ENCODE peak calls at places on chromosomes 5 and 9, in four cellular contexts. K is breast epithelium; F is psoas muscle; W is CD8-positive, alpha-beta T cell. T is an unnamed sample.

GRCh38 chr5:19401032-19401431 is 587.0 kb downstream of the CDH18 start:
- DNase-seq in K (no peak), F (no peak), W (no peak), T (no peak)

GRCh38 chr5:38639377-38640011 is 83.0 kb upstream of the LIFR start:
- DNase-seq in K (no peak), W (no peak), F (no peak), T (no peak)

GRCh38 chr9:134393582-134394280 is 67.5 kb downstream of the RXRA start:
- DNase-seq in F (no peak), W (peak; percentile 49), K (no peak), T (no peak)

GRCh38 chr5:33772276-33772990 is 119.4 kb downstream of the ADAMTS12 start:
- DNase-seq in W (no peak), F (no peak), K (no peak), T (no peak)

GRCh38 chr5:133425764-133426738 is 186.3 kb downstream of the FSTL4 start:
- DNase-seq in F (no peak), K (no peak), W (no peak), T (no peak)

GRCh38 chr5:75046366-75047142 is 5.8 kb downstream of the GCNT4 start:
- DNase-seq in W (no peak), F (no peak), K (no peak), T (no peak)

GRCh38 chr5:159244163-159244562 is 18.9 kb upstream of the UBLCP1 start:
- DNase-seq in W (no peak), F (no peak), K (no peak), T (no peak)

GRCh38 chr5:115510145-115510640 is 34.4 kb downstream of the FEM1C start:
- DNase-seq in F (no peak), K (no peak), W (no peak), T (no peak)

GRCh38 chr9:116066221-116066620 is 87.4 kb upstream of the PAPPA start:
- DNase-seq in F (no peak), K (no peak), W (no peak), T (no peak)

GRCh38 chr5:32170303-32171170 is 3.6 kb downstream of the GOLPH3 start:
- DNase-seq in K (no peak), W (no peak), F (no peak), T (no peak)

GRCh38 chr5:153699035-153699434 is 208.6 kb downstream of the GRIA1 start:
- DNase-seq in K (no peak), F (no peak), W (no peak), T (no peak)

GRCh38 chr9:98381311-98382103 is 126.1 kb upstream of the TBC1D2 start:
- DNase-seq in K (no peak), W (no peak), F (no peak), T (no peak)

GRCh38 chr5:142427529-142427928 is 102.7 kb upstream of the SPRY4 start:
- DNase-seq in W (no peak), K (no peak), F (no peak), T (no peak)

GRCh38 chr5:142426676-142427364 is 102.0 kb upstream of the SPRY4 start:
- DNase-seq in W (no peak), K (no peak), F (no peak), T (no peak)

GRCh38 chr5:142426129-142426641 is 101.4 kb upstream of the SPRY4 start:
- DNase-seq in W (peak; percentile 54), K (peak; percentile 41), F (peak; percentile 57), T (no peak)

GRCh38 chr5:142428036-142428772 is 103.4 kb upstream of the SPRY4 start:
- DNase-seq in W (no peak), F (no peak), K (no peak), T (no peak)

DNA sequence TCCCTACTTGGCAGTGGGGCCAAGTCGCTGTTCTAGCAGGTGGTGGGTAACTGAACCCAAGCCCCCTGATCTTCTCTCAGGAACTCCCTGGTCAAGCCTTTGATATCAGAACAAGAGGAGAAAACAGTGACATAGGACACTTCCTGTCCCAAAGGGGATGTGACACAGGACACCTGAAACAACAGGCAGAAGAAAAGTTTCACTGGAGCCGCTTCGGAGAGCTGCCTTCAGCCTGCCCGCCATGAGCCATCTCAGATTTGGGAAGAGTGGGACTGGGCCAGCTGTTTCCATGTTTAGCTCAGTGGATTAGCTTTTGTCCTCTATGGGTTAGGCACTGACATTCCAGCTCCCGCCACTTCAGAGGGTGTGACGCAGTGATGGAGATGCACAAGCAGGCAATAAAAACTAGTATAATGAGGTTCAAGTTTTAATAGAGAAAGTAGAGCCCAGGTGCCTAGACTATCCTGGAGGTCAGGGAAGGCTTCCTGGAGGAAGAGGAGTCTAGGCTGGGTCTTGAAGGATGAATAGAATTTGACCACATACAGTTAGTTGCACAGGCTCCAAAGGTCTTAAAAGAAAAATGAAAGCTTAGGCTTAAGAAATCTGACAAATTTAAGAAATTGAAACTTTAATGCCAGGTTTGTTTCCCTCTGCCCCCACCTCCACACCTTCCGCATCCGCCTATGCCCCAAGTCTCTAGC is 104.1 kb upstream of the SPRY4 start:
- DNase-seq in F (no peak), W (no peak), K (no peak), T (no peak)
- H3K27ac ChIP-seq in F (no peak overlapping the region), W (no peak overlapping the region), K (no peak overlapping the region), T (no peak overlapping the region)

GRCh38 chr5:50726475-50727148 is 60.2 kb downstream of the PARP8 start:
- DNase-seq in F (no peak), K (no peak), W (no peak), T (no peak)
- H3K27ac ChIP-seq in F (no peak overlapping the region), K (no peak overlapping the region), W (no peak overlapping the region), T (no peak overlapping the region)

GRCh38 chr9:27429436-27429835 is 94.7 kb upstream of the IFNK start:
- DNase-seq in K (no peak), F (no peak), W (no peak), T (peak; percentile 39)
- H3K27ac ChIP-seq in K (peak overlapping the region; percentile 49), F (no peak overlapping the region), W (no peak overlapping the region), T (peak overlapping the region; percentile 96)

GRCh38 chr9:16530669-16531461 is 339.6 kb downstream of the BNC2 start:
- DNase-seq in K (no peak), F (peak; percentile 43), W (no peak), T (no peak)
- H3K27ac ChIP-seq in K (no peak overlapping the region), F (peak overlapping the region; percentile 70), W (no peak overlapping the region), T (no peak overlapping the region)

DNA sequence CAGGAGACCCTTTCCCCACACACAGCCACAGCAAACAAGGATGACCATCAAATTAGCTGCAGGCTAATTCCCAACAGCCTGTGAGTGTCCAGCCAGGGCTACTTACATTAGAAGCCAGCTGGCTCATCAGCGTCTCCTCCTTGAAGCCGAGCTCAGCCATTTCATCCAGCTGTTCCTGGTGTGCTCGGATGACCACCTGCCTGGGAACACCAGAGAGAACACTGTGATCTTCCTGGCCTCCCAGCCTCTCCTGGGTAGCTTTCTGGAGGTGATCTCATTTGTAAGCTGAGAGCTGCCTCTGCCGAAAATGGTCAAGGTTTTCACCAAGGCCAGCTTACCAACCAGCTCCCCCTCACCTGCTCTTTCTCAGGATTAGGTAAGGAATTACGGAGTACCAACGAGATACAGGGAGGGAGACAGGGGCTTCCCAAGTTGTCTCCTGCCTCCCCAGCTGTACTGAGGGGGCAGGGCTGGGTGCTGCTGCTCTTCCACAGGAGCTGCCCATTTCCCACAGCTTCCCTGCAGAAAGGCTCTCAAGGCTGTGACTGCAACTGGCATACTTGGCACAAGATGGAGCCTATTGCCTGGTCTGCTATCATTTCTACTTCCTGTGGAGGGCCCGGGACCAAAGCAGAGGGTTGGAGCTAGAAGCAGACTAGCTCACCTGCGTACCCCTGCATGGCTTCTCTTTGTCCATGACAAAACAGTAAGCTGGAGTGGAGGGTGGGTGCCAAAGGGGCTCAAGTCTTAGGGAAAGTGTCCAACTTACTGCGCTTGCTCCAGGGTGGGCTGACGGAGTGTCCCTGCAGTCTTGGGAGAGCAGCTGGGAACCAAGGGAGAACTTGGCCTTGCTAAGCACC is 73.9 kb downstream of the KIF24 start:
- DNase-seq in K (no peak), F (peak; percentile 44), W (no peak), T (no peak)
- H3K27ac ChIP-seq in K (peak overlapping the region; percentile 90), F (peak overlapping the region; percentile 90), W (no peak overlapping the region), T (peak overlapping the region; percentile 8)

DNA sequence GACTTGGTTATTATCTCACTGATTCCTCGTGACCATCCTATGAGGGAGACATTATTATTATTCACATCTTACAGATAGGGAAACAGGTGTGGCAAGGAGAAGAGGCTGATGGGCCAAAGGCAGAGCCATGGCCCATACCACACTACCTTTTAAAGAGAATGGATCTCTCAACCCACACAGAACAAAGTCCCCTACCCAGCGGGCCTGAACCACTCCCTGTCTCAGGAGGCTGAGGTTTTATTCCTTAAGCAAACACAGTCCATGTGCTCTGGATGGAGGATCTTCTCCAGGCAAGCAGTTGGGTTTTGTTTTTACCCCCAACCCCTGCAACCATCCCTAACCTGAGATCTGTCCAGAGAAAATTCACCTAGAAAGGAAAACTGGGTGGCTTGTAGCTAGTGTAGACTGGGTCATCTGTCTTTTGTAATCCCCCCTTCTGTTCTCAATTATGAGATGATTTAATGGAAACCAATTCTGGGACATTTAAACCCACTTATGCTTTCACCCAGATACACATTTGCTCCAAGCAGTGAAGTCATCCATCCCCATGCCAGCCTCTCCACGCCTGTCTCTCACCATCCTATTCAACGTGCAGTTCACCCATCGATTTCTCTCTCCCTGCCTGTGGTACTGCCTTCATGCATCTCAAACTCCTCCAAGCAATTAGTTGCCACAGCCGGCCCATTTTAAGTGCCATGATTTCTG is 2.0 kb downstream of the PHF19 start:
- DNase-seq in W (no peak), K (no peak), F (no peak), T (no peak)
- H3K27ac ChIP-seq in W (no peak overlapping the region), K (peak overlapping the region; percentile 93), F (no peak overlapping the region), T (no peak overlapping the region)